ENCODE peak calls at places on chromosomes 1 and 21, in seven cellular contexts. W is heart right ventricle, B is neural progenitor cell, V is AG08396, T is fibroblast of pulmonary artery, G is SW480, L is hypothalamus. O is an unnamed sample.

GRCh38 chr21:42862774-42863503 is 16.4 kb downstream of the WDR4 start:
- DNase-seq in G (peak), L (no peak), W (no peak), T (no peak), V (no peak), B (no peak), O (no peak)

GRCh38 chr1:15321601-15322000 is 74.6 kb downstream of the FHAD1 start:
- DNase-seq in G (no peak), V (no peak), L (no peak), B (no peak), T (no peak), W (no peak), O (no peak)

GRCh38 chr1:9960705-9961562 is 17.7 kb downstream of the NMNAT1 start:
- DNase-seq in L (no peak), G (peak), V (peak), T (peak), W (no peak), B (peak), O (peak)

GRCh38 chr1:244862354-244862698 is 2.0 kb downstream of the HNRNPU start:
- DNase-seq in T (no peak), L (no peak), W (no peak), B (no peak), V (no peak), G (peak), O (no peak)

GRCh38 chr1:200075938-200076546 is 48.5 kb downstream of the NR5A2 start:
- DNase-seq in V (peak), G (peak), T (peak), L (no peak), W (no peak), B (peak), O (peak)

GRCh38 chr1:65067491-65068201 is 80.4 kb upstream of the AK4 start:
- DNase-seq in T (peak), V (peak), W (peak), L (peak), B (peak), G (peak), O (peak)

GRCh38 chr1:78358145-78358544 is 132.6 kb upstream of the PTGFR start:
- DNase-seq in G (no peak), B (no peak), L (no peak), W (no peak), T (no peak), V (no peak), O (no peak)

GRCh38 chr1:206551985-206552325 is 44.6 kb downstream of the RASSF5 start:
- DNase-seq in W (no peak), L (no peak), G (no peak), B (no peak), V (no peak), T (no peak), O (no peak)

GRCh38 chr1:169060906-169061683 is 45.4 kb upstream of the ATP1B1 start:
- DNase-seq in G (no peak), V (no peak), L (no peak), T (no peak), B (no peak), W (no peak), O (no peak)

GRCh38 chr1:70871790-70872189 is 175.8 kb downstream of the PTGER3 start:
- DNase-seq in T (no peak), B (no peak), G (no peak), V (no peak), W (no peak), L (no peak), O (no peak)

GRCh38 chr1:184810735-184811316 is 56.2 kb upstream of the EDEM3 start:
- DNase-seq in V (no peak), W (no peak), B (no peak), G (no peak), L (no peak), T (no peak), O (no peak)

GRCh38 chr1:8164670-8165069 is 138.6 kb upstream of the ERRFI1 start:
- DNase-seq in L (no peak), G (no peak), B (no peak), V (no peak), W (no peak), T (no peak), O (no peak)

GRCh38 chr1:24652382-24652781 is 9.3 kb downstream of the SRRM1 start:
- DNase-seq in G (no peak), T (no peak), L (no peak), V (no peak), B (no peak), W (no peak), O (no peak)

GRCh38 chr21:27590271-27590670 is 623.4 kb upstream of the ADAMTS5 start:
- DNase-seq in L (no peak), V (no peak), T (peak), B (no peak), G (no peak), W (peak), O (no peak)

GRCh38 chr1:24769656-24770651 is 24.7 kb downstream of the CLIC4 start:
- DNase-seq in V (peak), B (no peak), L (no peak), W (no peak), T (peak), G (no peak), O (peak)

GRCh38 chr1:200473698-200474371 is 64.0 kb upstream of the ZNF281 start:
- DNase-seq in W (no peak), L (no peak), G (no peak), T (peak), V (no peak), B (no peak), O (no peak)

GRCh38 chr1:228689255-228689654 is 46.0 kb upstream of the RHOU start:
- DNase-seq in L (no peak), W (no peak), T (no peak), B (no peak), G (no peak), V (no peak), O (no peak)

GRCh38 chr1:38047603-38048146 is 1.1 kb upstream of the POU3F1 start:
- DNase-seq in W (no peak), V (peak), L (no peak), B (peak), T (peak), G (no peak), O (no peak)